ENCODE peak calls at places on chromosomes 3 and 15, in seven cellular contexts. One of them, this sample, is unnamed.

GRCh38 chr3:127848131-127849129 is 26.1 kb upstream of the MGLL start:
- DNase-seq in choroid plexus epithelial cell: peak; percentile 70
- DNase-seq in cardiac muscle cell: peak; percentile 17
- DNase-seq in lung: no peak
- DNase-seq in lower lobe of right lung: no peak
- DNase-seq in mammary epithelial cell: no peak
- DNase-seq in sigmoid colon: no peak
- DNase-seq in this sample: no peak

GRCh38 chr3:98402507-98402906 is 12.0 kb downstream of the OR5K3 start:
- DNase-seq in lung: no peak
- DNase-seq in sigmoid colon: no peak
- DNase-seq in lower lobe of right lung: no peak
- DNase-seq in cardiac muscle cell: no peak
- DNase-seq in choroid plexus epithelial cell: no peak
- DNase-seq in mammary epithelial cell: no peak
- DNase-seq in this sample: no peak

GRCh38 chr3:196192036-196193001 is 18.9 kb downstream of the ZDHHC19 start:
- DNase-seq in sigmoid colon: no peak
- DNase-seq in lower lobe of right lung: peak; percentile 68
- DNase-seq in mammary epithelial cell: no peak
- DNase-seq in cardiac muscle cell: no peak
- DNase-seq in lung: no peak
- DNase-seq in choroid plexus epithelial cell: no peak
- DNase-seq in this sample: peak; percentile 56

GRCh38 chr3:127135241-127136023 is 57.5 kb upstream of the PRR23E start:
- DNase-seq in lower lobe of right lung: peak; percentile 40
- DNase-seq in sigmoid colon: no peak
- DNase-seq in choroid plexus epithelial cell: peak; percentile 22
- DNase-seq in mammary epithelial cell: no peak
- DNase-seq in cardiac muscle cell: peak; percentile 77
- DNase-seq in lung: no peak
- DNase-seq in this sample: no peak

GRCh38 chr3:122893282-122893681 is 98.4 kb downstream of the SLC49A4 start:
- DNase-seq in lower lobe of right lung: no peak
- DNase-seq in lung: no peak
- DNase-seq in sigmoid colon: no peak
- DNase-seq in choroid plexus epithelial cell: no peak
- DNase-seq in cardiac muscle cell: no peak
- DNase-seq in mammary epithelial cell: peak; percentile 83
- DNase-seq in this sample: no peak

GRCh38 chr15:79028411-79028964 is 62.1 kb downstream of the RASGRF1 start:
- DNase-seq in mammary epithelial cell: peak; percentile 25
- DNase-seq in lung: no peak
- DNase-seq in sigmoid colon: no peak
- DNase-seq in lower lobe of right lung: peak; percentile 13
- DNase-seq in cardiac muscle cell: peak; percentile 56
- DNase-seq in choroid plexus epithelial cell: peak; percentile 56
- DNase-seq in this sample: peak; percentile 26

GRCh38 chr15:81163961-81164800 is 30.1 kb downstream of the CFAP161 start:
- DNase-seq in lower lobe of right lung: no peak
- DNase-seq in lung: no peak
- DNase-seq in sigmoid colon: no peak
- DNase-seq in choroid plexus epithelial cell: peak; percentile 93
- DNase-seq in cardiac muscle cell: no peak
- DNase-seq in mammary epithelial cell: peak; percentile 16
- DNase-seq in this sample: no peak

GRCh38 chr3:143824675-143825074 is 23.6 kb downstream of the SLC9A9 start:
- DNase-seq in choroid plexus epithelial cell: no peak
- DNase-seq in sigmoid colon: no peak
- DNase-seq in lung: no peak
- DNase-seq in mammary epithelial cell: no peak
- DNase-seq in lower lobe of right lung: no peak
- DNase-seq in cardiac muscle cell: no peak
- DNase-seq in this sample: no peak

GRCh38 chr3:128488995-128489859 is 3.8 kb downstream of the GATA2 start:
- DNase-seq in lower lobe of right lung: no peak
- DNase-seq in sigmoid colon: peak; percentile 67
- DNase-seq in choroid plexus epithelial cell: no peak
- DNase-seq in cardiac muscle cell: peak; percentile 59
- DNase-seq in lung: no peak
- DNase-seq in mammary epithelial cell: no peak
- DNase-seq in this sample: no peak

GRCh38 chr15:43769584-43770228 is 7.1 kb downstream of the ELL3 start:
- DNase-seq in mammary epithelial cell: peak; percentile 18
- DNase-seq in choroid plexus epithelial cell: peak; percentile 82
- DNase-seq in lung: no peak
- DNase-seq in lower lobe of right lung: peak; percentile 55
- DNase-seq in cardiac muscle cell: peak; percentile 69
- DNase-seq in sigmoid colon: no peak
- DNase-seq in this sample: peak; percentile 63

GRCh38 chr3:100386437-100387064 is 14.3 kb downstream of the TOMM70 start:
- DNase-seq in cardiac muscle cell: no peak
- DNase-seq in mammary epithelial cell: no peak
- DNase-seq in choroid plexus epithelial cell: peak; percentile 75
- DNase-seq in lung: no peak
- DNase-seq in lower lobe of right lung: no peak
- DNase-seq in sigmoid colon: no peak
- DNase-seq in this sample: no peak

GRCh38 chr15:25862469-25863066 is 559 bp downstream of the ATP10A start:
- DNase-seq in lower lobe of right lung: peak; percentile 72
- DNase-seq in cardiac muscle cell: peak; percentile 24
- DNase-seq in mammary epithelial cell: peak; percentile 9
- DNase-seq in lung: peak; percentile 55
- DNase-seq in sigmoid colon: no peak
- DNase-seq in choroid plexus epithelial cell: no peak
- DNase-seq in this sample: no peak

GRCh38 chr3:146491303-146491702 is 21.9 kb upstream of the PLSCR2 start:
- DNase-seq in cardiac muscle cell: no peak
- DNase-seq in choroid plexus epithelial cell: peak; percentile 53
- DNase-seq in sigmoid colon: no peak
- DNase-seq in lower lobe of right lung: no peak
- DNase-seq in lung: no peak
- DNase-seq in mammary epithelial cell: peak; percentile 28
- DNase-seq in this sample: no peak

GRCh38 chr3:193744822-193745684 is 152.0 kb downstream of the OPA1 start:
- DNase-seq in cardiac muscle cell: peak; percentile 30
- DNase-seq in choroid plexus epithelial cell: peak; percentile 47
- DNase-seq in lower lobe of right lung: no peak
- DNase-seq in lung: no peak
- DNase-seq in mammary epithelial cell: no peak
- DNase-seq in sigmoid colon: no peak
- DNase-seq in this sample: no peak

GRCh38 chr3:193744048-193744821 is 151.2 kb downstream of the OPA1 start:
- DNase-seq in sigmoid colon: no peak
- DNase-seq in mammary epithelial cell: no peak
- DNase-seq in lung: peak; percentile 42
- DNase-seq in choroid plexus epithelial cell: peak; percentile 29
- DNase-seq in cardiac muscle cell: peak; percentile 22
- DNase-seq in lower lobe of right lung: no peak
- DNase-seq in this sample: no peak

GRCh38 chr3:193742628-193743027 is 149.6 kb downstream of the OPA1 start:
- DNase-seq in mammary epithelial cell: no peak
- DNase-seq in lower lobe of right lung: no peak
- DNase-seq in cardiac muscle cell: no peak
- DNase-seq in sigmoid colon: no peak
- DNase-seq in lung: no peak
- DNase-seq in choroid plexus epithelial cell: no peak
- DNase-seq in this sample: no peak

GRCh38 chr3:193746832-193747231 is 153.8 kb downstream of the OPA1 start:
- DNase-seq in choroid plexus epithelial cell: no peak
- DNase-seq in lung: no peak
- DNase-seq in sigmoid colon: no peak
- DNase-seq in cardiac muscle cell: no peak
- DNase-seq in mammary epithelial cell: no peak
- DNase-seq in lower lobe of right lung: no peak
- DNase-seq in this sample: no peak

GRCh38 chr3:193743702-193744047 is 150.7 kb downstream of the OPA1 start:
- DNase-seq in choroid plexus epithelial cell: peak; percentile 22
- DNase-seq in sigmoid colon: no peak
- DNase-seq in lung: no peak
- DNase-seq in lower lobe of right lung: no peak
- DNase-seq in cardiac muscle cell: no peak
- DNase-seq in mammary epithelial cell: no peak
- DNase-seq in this sample: no peak
- H3K4me3 ChIP-seq in choroid plexus epithelial cell: no peak overlapping the region
- H3K4me3 ChIP-seq in sigmoid colon: no peak overlapping the region
- H3K4me3 ChIP-seq in lung: no peak overlapping the region
- H3K4me3 ChIP-seq in lower lobe of right lung: no peak overlapping the region
- H3K4me3 ChIP-seq in cardiac muscle cell: no peak overlapping the region
- H3K4me3 ChIP-seq in mammary epithelial cell: no peak overlapping the region
- H3K4me3 ChIP-seq in this sample: no peak overlapping the region

GRCh38 chr3:134755821-134756220 is 39.2 kb upstream of the EPHB1 start:
- DNase-seq in lung: peak; percentile 10
- DNase-seq in lower lobe of right lung: no peak
- DNase-seq in choroid plexus epithelial cell: no peak
- DNase-seq in mammary epithelial cell: no peak
- DNase-seq in cardiac muscle cell: no peak
- DNase-seq in sigmoid colon: no peak
- DNase-seq in this sample: no peak

GRCh38 chr3:134752761-134753461 is 42.1 kb upstream of the EPHB1 start:
- DNase-seq in cardiac muscle cell: peak; percentile 64
- DNase-seq in choroid plexus epithelial cell: no peak
- DNase-seq in lower lobe of right lung: no peak
- DNase-seq in mammary epithelial cell: no peak
- DNase-seq in sigmoid colon: no peak
- DNase-seq in lung: peak; percentile 21
- DNase-seq in this sample: no peak

GRCh38 chr3:134754768-134755559 is 40.1 kb upstream of the EPHB1 start:
- DNase-seq in lung: peak; percentile 28
- DNase-seq in lower lobe of right lung: no peak
- DNase-seq in mammary epithelial cell: peak; percentile 40
- DNase-seq in cardiac muscle cell: peak; percentile 36
- DNase-seq in choroid plexus epithelial cell: peak; percentile 58
- DNase-seq in sigmoid colon: no peak
- DNase-seq in this sample: peak; percentile 11

GRCh38 chr3:134751831-134752230 is 43.2 kb upstream of the EPHB1 start:
- DNase-seq in sigmoid colon: no peak
- DNase-seq in lung: peak; percentile 16
- DNase-seq in mammary epithelial cell: no peak
- DNase-seq in lower lobe of right lung: no peak
- DNase-seq in choroid plexus epithelial cell: peak; percentile 6
- DNase-seq in cardiac muscle cell: no peak
- DNase-seq in this sample: no peak

GRCh38 chr3:134753999-134754742 is 40.9 kb upstream of the EPHB1 start:
- DNase-seq in lower lobe of right lung: no peak
- DNase-seq in choroid plexus epithelial cell: no peak
- DNase-seq in mammary epithelial cell: no peak
- DNase-seq in lung: peak; percentile 20
- DNase-seq in sigmoid colon: no peak
- DNase-seq in cardiac muscle cell: no peak
- DNase-seq in this sample: no peak
- TF ChIP-seq CTCF in lower lobe of right lung: no peak
- TF ChIP-seq CTCF in choroid plexus epithelial cell: no peak
- TF ChIP-seq CTCF in mammary epithelial cell: no peak
- TF ChIP-seq CTCF in lung: no peak
- TF ChIP-seq CTCF in sigmoid colon: no peak
- TF ChIP-seq CTCF in cardiac muscle cell: no peak
- TF ChIP-seq CTCF in this sample: no peak

DNA sequence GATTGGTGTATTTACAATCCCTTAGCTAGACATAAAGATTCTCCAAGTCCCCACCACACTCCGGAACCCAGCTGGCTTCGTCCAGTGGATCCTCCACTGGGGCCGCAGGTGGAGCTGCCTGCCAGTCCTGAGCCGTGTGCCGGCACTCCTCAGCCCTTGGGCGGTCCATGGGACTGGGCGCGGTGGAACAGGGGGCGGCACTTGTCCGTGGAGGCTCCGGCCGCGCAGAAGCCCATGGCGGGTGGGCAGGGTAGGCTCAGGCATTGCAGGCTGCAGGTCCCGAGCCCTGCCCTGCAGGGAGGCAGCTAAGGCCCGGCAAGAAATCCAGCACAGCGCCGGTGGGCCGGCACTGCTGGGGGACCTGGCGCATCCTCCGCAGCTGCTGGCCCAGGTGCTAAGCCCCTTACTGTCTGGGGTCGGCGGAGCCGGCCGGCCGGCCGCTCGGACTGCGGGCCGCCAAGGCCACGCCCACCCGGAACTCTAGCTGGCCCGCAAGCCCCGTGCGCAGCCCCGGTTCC is 3.5 kb upstream of the RNU5B-1 start:
- DNase-seq in choroid plexus epithelial cell: no peak
- DNase-seq in lower lobe of right lung: no peak
- DNase-seq in sigmoid colon: no peak
- DNase-seq in lung: no peak
- DNase-seq in mammary epithelial cell: no peak
- DNase-seq in cardiac muscle cell: no peak
- DNase-seq in this sample: no peak
- H3K4me3 ChIP-seq in choroid plexus epithelial cell: no peak overlapping the region
- H3K4me3 ChIP-seq in lower lobe of right lung: no peak overlapping the region
- H3K4me3 ChIP-seq in sigmoid colon: no peak overlapping the region
- H3K4me3 ChIP-seq in lung: no peak overlapping the region
- H3K4me3 ChIP-seq in mammary epithelial cell: no peak overlapping the region
- H3K4me3 ChIP-seq in cardiac muscle cell: no peak overlapping the region
- H3K4me3 ChIP-seq in this sample: no peak overlapping the region

GRCh38 chr3:149450281-149450680 is 24.2 kb upstream of the TM4SF4 start:
- DNase-seq in mammary epithelial cell: no peak
- DNase-seq in cardiac muscle cell: no peak
- DNase-seq in lung: no peak
- DNase-seq in sigmoid colon: no peak
- DNase-seq in lower lobe of right lung: no peak
- DNase-seq in choroid plexus epithelial cell: peak; percentile 52
- DNase-seq in this sample: no peak

GRCh38 chr3:149449799-149450198 is 24.7 kb upstream of the TM4SF4 start:
- DNase-seq in sigmoid colon: no peak
- DNase-seq in mammary epithelial cell: no peak
- DNase-seq in cardiac muscle cell: peak; percentile 21
- DNase-seq in lower lobe of right lung: no peak
- DNase-seq in choroid plexus epithelial cell: peak; percentile 70
- DNase-seq in lung: no peak
- DNase-seq in this sample: no peak

GRCh38 chr3:149448331-149448831 is 26.1 kb upstream of the TM4SF4 start:
- DNase-seq in lower lobe of right lung: no peak
- DNase-seq in mammary epithelial cell: peak; percentile 78
- DNase-seq in sigmoid colon: no peak
- DNase-seq in cardiac muscle cell: no peak
- DNase-seq in lung: no peak
- DNase-seq in choroid plexus epithelial cell: peak; percentile 71
- DNase-seq in this sample: no peak

GRCh38 chr3:149452036-149452435 is 22.5 kb upstream of the TM4SF4 start:
- DNase-seq in mammary epithelial cell: no peak
- DNase-seq in lower lobe of right lung: no peak
- DNase-seq in choroid plexus epithelial cell: no peak
- DNase-seq in lung: no peak
- DNase-seq in cardiac muscle cell: no peak
- DNase-seq in sigmoid colon: no peak
- DNase-seq in this sample: no peak

DNA sequence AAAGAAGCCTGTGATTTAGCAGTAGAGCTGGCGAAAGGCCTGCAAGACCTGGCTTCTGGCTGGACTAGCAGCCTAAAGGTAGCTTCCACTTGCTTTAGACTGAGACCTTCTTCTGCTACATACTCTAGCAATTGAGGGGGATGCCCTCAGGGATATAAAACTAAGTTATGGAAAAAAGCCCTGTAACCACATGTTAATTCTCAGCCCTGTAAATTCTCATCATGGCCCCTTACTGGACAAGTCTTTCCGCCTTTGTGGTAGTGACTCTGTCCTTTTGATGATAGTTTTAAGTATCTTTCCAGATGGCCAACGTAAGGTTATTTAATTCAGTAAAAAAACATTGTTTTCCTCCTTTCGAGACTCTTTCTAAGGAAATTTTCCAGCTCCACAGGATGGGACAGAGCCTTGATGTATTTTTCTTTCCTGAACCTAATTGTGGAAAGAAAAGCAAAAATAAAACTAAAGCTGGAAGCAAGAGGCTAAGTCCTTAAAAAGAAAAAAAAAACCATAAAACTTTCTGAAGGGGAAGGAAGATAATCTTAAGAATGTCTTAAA is 25.3 kb upstream of the TM4SF4 start:
- DNase-seq in lung: no peak
- DNase-seq in choroid plexus epithelial cell: no peak
- DNase-seq in sigmoid colon: no peak
- DNase-seq in mammary epithelial cell: no peak
- DNase-seq in lower lobe of right lung: no peak
- DNase-seq in cardiac muscle cell: no peak
- DNase-seq in this sample: no peak
- TF ChIP-seq CTCF in lung: no peak
- TF ChIP-seq CTCF in choroid plexus epithelial cell: no peak
- TF ChIP-seq CTCF in sigmoid colon: no peak
- TF ChIP-seq CTCF in mammary epithelial cell: no peak
- TF ChIP-seq CTCF in lower lobe of right lung: no peak
- TF ChIP-seq CTCF in cardiac muscle cell: no peak
- TF ChIP-seq CTCF in this sample: no peak